ENCODE peak calls at places on chromosomes 16 and 17, in five cellular contexts. One of them, this sample, is unnamed.

GRCh38 chr16:68093816-68094613 is 8.8 kb downstream of the NFATC3 start:
- DNase-seq in K562: peak; percentile 31
- DNase-seq in PC-3: peak; percentile 32
- DNase-seq in foreskin fibroblast: peak; percentile 71
- DNase-seq in left ventricle myocardium inferior: no peak
- DNase-seq in this sample: no peak

GRCh38 chr17:73855933-73856332 is 211.7 kb upstream of the SDK2 start:
- DNase-seq in PC-3: no peak
- DNase-seq in left ventricle myocardium inferior: no peak
- DNase-seq in foreskin fibroblast: no peak
- DNase-seq in K562: no peak
- DNase-seq in this sample: no peak

GRCh38 chr17:28405632-28406477 is at the start of gene SLC46A1:
- DNase-seq in left ventricle myocardium inferior: peak; percentile 64
- DNase-seq in K562: peak; percentile 92
- DNase-seq in PC-3: peak; percentile 38
- DNase-seq in foreskin fibroblast: no peak
- DNase-seq in this sample: no peak

GRCh38 chr17:33494156-33494555 is 201.1 kb upstream of the ASIC2 start:
- DNase-seq in PC-3: no peak
- DNase-seq in K562: no peak
- DNase-seq in foreskin fibroblast: no peak
- DNase-seq in left ventricle myocardium inferior: no peak
- DNase-seq in this sample: no peak

GRCh38 chr16:25390761-25391160 is 133.1 kb upstream of the ZKSCAN2 start:
- DNase-seq in PC-3: no peak
- DNase-seq in foreskin fibroblast: no peak
- DNase-seq in K562: no peak
- DNase-seq in left ventricle myocardium inferior: no peak
- DNase-seq in this sample: no peak

GRCh38 chr16:64440421-64440831 is 681.4 kb downstream of the CDH11 start:
- DNase-seq in left ventricle myocardium inferior: no peak
- DNase-seq in foreskin fibroblast: peak; percentile 94
- DNase-seq in PC-3: peak; percentile 90
- DNase-seq in K562: no peak
- DNase-seq in this sample: peak; percentile 95

GRCh38 chr17:78268960-78269892 is 37.8 kb downstream of the TMEM235 start:
- DNase-seq in K562: no peak
- DNase-seq in foreskin fibroblast: no peak
- DNase-seq in PC-3: no peak
- DNase-seq in left ventricle myocardium inferior: no peak
- DNase-seq in this sample: no peak

GRCh38 chr17:50480854-50481490 is 2.3 kb downstream of the RSAD1 start:
- DNase-seq in PC-3: no peak
- DNase-seq in K562: no peak
- DNase-seq in left ventricle myocardium inferior: no peak
- DNase-seq in foreskin fibroblast: no peak
- DNase-seq in this sample: no peak

GRCh38 chr16:55037051-55037450 is 106.4 kb downstream of the IRX5 start:
- DNase-seq in foreskin fibroblast: no peak
- DNase-seq in K562: no peak
- DNase-seq in PC-3: no peak
- DNase-seq in left ventricle myocardium inferior: no peak
- DNase-seq in this sample: no peak

GRCh38 chr17:4548721-4549531 is 6.3 kb downstream of the MYBBP1A start:
- DNase-seq in PC-3: no peak
- DNase-seq in left ventricle myocardium inferior: no peak
- DNase-seq in K562: no peak
- DNase-seq in foreskin fibroblast: no peak
- DNase-seq in this sample: no peak

GRCh38 chr17:4551796-4552525 is 3.2 kb downstream of the MYBBP1A start:
- DNase-seq in foreskin fibroblast: no peak
- DNase-seq in left ventricle myocardium inferior: no peak
- DNase-seq in PC-3: no peak
- DNase-seq in K562: no peak
- DNase-seq in this sample: no peak

GRCh38 chr17:4550534-4551039 is 4.6 kb downstream of the MYBBP1A start:
- DNase-seq in PC-3: no peak
- DNase-seq in K562: no peak
- DNase-seq in foreskin fibroblast: no peak
- DNase-seq in left ventricle myocardium inferior: no peak
- DNase-seq in this sample: no peak

GRCh38 chr17:4549781-4550533 is 5.2 kb downstream of the MYBBP1A start:
- DNase-seq in PC-3: no peak
- DNase-seq in foreskin fibroblast: no peak
- DNase-seq in left ventricle myocardium inferior: no peak
- DNase-seq in K562: no peak
- DNase-seq in this sample: no peak

DNA sequence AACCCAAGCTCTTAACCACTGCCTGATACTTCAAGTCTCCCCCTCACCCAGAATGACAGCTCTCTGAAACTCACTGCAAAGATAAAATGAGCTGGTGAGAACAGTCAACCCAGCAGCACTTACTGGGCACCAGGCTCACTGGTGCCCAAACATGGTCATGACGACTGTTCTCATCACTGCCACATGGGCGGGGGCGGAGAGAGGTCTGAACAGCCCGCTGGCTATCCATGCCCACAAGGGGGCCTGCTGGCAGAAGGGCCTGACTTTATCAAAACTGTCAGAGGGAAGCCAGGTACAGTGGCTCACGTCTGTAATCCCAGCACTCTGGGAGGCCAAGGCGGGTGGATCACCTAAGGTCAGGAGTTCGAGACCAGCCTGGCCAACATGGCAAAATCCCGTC is 4.0 kb downstream of the MYBBP1A start:
- DNase-seq in PC-3: peak; percentile 30
- DNase-seq in foreskin fibroblast: no peak
- DNase-seq in left ventricle myocardium inferior: no peak
- DNase-seq in K562: no peak
- DNase-seq in this sample: no peak
- TF ChIP-seq CTCF in PC-3: peak; percentile 32
- TF ChIP-seq CTCF in foreskin fibroblast: no peak
- TF ChIP-seq CTCF in left ventricle myocardium inferior: no peak
- TF ChIP-seq CTCF in K562: no peak
- TF ChIP-seq CTCF in this sample: peak; percentile 10

GRCh38 chr17:2179615-2180295 is 123.8 kb downstream of the SMG6 start:
- DNase-seq in foreskin fibroblast: peak; percentile 96
- DNase-seq in left ventricle myocardium inferior: peak; percentile 81
- DNase-seq in K562: no peak
- DNase-seq in PC-3: no peak
- DNase-seq in this sample: no peak
- TF ChIP-seq CTCF in foreskin fibroblast: no peak
- TF ChIP-seq CTCF in left ventricle myocardium inferior: no peak
- TF ChIP-seq CTCF in K562: no peak
- TF ChIP-seq CTCF in PC-3: no peak
- TF ChIP-seq CTCF in this sample: no peak

GRCh38 chr16:85173077-85173980 is 61.1 kb upstream of the CIBAR2 start:
- DNase-seq in PC-3: peak; percentile 90
- DNase-seq in K562: peak; percentile 76
- DNase-seq in foreskin fibroblast: peak; percentile 90
- DNase-seq in left ventricle myocardium inferior: no peak
- DNase-seq in this sample: peak; percentile 78
- TF ChIP-seq CTCF in PC-3: no peak
- TF ChIP-seq CTCF in K562: peak; percentile 59
- TF ChIP-seq CTCF in foreskin fibroblast: peak; percentile 27
- TF ChIP-seq CTCF in left ventricle myocardium inferior: no peak
- TF ChIP-seq CTCF in this sample: peak; percentile 30

DNA sequence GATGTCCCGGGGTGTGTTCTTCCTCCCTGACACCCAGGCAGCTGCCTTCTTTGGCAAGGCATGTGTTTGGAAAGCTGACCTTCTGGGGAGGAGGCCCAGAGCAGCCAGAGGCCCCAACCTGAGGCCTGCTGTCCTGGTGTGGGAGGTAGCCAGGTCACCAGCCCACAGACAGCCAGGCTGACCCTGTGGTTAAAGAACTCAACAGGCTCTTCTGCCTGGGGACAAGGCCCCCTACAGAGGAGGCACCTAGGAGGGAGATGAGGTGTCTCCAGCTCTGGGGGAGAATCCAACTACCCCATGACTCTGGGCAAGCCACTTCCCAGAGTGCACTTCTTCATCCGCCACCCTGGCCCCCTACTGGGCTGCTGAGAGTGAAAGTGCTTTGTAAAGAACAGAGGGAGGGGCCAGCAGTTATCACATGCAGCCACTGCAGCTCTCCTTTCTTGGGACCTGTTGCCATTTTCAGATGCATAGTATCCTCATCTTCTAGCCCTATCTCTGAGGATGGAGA is 13.1 kb upstream of the SREBF1 start:
- DNase-seq in K562: peak; percentile 74
- DNase-seq in foreskin fibroblast: peak; percentile 40
- DNase-seq in left ventricle myocardium inferior: peak; percentile 42
- DNase-seq in PC-3: peak; percentile 25
- DNase-seq in this sample: no peak
- TF ChIP-seq CTCF in K562: peak; percentile 13
- TF ChIP-seq CTCF in foreskin fibroblast: peak; percentile 19
- TF ChIP-seq CTCF in left ventricle myocardium inferior: peak; percentile 53
- TF ChIP-seq CTCF in PC-3: peak; percentile 40
- TF ChIP-seq CTCF in this sample: peak; percentile 30

GRCh38 chr16:88194397-88195020 is 188.2 kb upstream of the ZNF469 start:
- DNase-seq in foreskin fibroblast: peak; percentile 62
- DNase-seq in K562: no peak
- DNase-seq in left ventricle myocardium inferior: no peak
- DNase-seq in PC-3: no peak
- DNase-seq in this sample: no peak
- TF ChIP-seq CTCF in foreskin fibroblast: no peak
- TF ChIP-seq CTCF in K562: no peak
- TF ChIP-seq CTCF in left ventricle myocardium inferior: no peak
- TF ChIP-seq CTCF in PC-3: no peak
- TF ChIP-seq CTCF in this sample: no peak

DNA sequence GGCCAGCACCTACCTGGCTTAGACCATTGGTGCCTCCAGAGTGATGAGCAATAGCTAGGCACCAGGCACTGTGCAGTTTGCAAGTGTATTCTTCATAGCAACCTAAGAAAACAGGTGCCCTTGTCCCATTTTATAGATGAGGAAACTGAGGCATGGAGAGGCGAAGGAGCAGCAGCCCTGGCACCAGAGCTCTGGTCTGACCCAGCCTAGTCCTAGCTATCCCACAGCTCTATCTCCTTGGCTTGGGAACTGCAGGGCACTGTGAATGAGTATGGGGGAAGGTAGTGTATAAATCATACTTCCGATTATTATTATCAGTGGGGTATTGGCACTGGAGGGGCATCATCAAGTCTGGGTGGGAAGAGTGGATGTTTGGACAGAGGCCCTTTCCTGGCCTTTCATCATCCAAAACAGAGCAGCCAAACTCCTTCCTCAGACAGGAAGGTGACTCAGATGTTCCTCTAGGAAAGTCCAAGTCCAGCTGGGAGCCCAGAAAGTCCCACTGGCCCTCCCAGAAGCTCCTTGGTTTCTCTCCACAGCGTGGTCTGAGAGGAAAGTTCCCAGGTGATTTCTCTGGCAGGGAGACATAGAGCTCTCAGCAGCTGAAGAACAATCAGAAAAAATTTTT is 32.0 kb upstream of the PLLP start:
- DNase-seq in K562: peak; percentile 5
- DNase-seq in PC-3: peak; percentile 64
- DNase-seq in left ventricle myocardium inferior: no peak
- DNase-seq in foreskin fibroblast: peak; percentile 65
- DNase-seq in this sample: peak; percentile 58
- TF ChIP-seq CTCF in K562: no peak
- TF ChIP-seq CTCF in PC-3: no peak
- TF ChIP-seq CTCF in left ventricle myocardium inferior: no peak
- TF ChIP-seq CTCF in foreskin fibroblast: no peak
- TF ChIP-seq CTCF in this sample: no peak

GRCh38 chr16:81077077-81077940 is at the start of gene C16orf46:
- DNase-seq in K562: peak; percentile 94
- DNase-seq in foreskin fibroblast: peak; percentile 93
- DNase-seq in left ventricle myocardium inferior: peak; percentile 98
- DNase-seq in PC-3: peak; percentile 90
- DNase-seq in this sample: peak; percentile 72

GRCh38 chr16:81076566-81077076 is 417 bp downstream of the C16orf46 start:
- DNase-seq in K562: peak; percentile 94
- DNase-seq in left ventricle myocardium inferior: peak; percentile 89
- DNase-seq in foreskin fibroblast: peak; percentile 66
- DNase-seq in PC-3: peak; percentile 73
- DNase-seq in this sample: peak; percentile 14

GRCh38 chr16:81081007-81081406 is 4.0 kb upstream of the C16orf46 start:
- DNase-seq in left ventricle myocardium inferior: no peak
- DNase-seq in PC-3: no peak
- DNase-seq in K562: no peak
- DNase-seq in foreskin fibroblast: no peak
- DNase-seq in this sample: no peak

GRCh38 chr16:81080233-81080632 is 3.2 kb upstream of the C16orf46 start:
- DNase-seq in K562: no peak
- DNase-seq in PC-3: no peak
- DNase-seq in left ventricle myocardium inferior: no peak
- DNase-seq in foreskin fibroblast: no peak
- DNase-seq in this sample: no peak
- TF ChIP-seq CTCF in K562: no peak
- TF ChIP-seq CTCF in PC-3: no peak
- TF ChIP-seq CTCF in left ventricle myocardium inferior: no peak
- TF ChIP-seq CTCF in foreskin fibroblast: no peak
- TF ChIP-seq CTCF in this sample: no peak

DNA sequence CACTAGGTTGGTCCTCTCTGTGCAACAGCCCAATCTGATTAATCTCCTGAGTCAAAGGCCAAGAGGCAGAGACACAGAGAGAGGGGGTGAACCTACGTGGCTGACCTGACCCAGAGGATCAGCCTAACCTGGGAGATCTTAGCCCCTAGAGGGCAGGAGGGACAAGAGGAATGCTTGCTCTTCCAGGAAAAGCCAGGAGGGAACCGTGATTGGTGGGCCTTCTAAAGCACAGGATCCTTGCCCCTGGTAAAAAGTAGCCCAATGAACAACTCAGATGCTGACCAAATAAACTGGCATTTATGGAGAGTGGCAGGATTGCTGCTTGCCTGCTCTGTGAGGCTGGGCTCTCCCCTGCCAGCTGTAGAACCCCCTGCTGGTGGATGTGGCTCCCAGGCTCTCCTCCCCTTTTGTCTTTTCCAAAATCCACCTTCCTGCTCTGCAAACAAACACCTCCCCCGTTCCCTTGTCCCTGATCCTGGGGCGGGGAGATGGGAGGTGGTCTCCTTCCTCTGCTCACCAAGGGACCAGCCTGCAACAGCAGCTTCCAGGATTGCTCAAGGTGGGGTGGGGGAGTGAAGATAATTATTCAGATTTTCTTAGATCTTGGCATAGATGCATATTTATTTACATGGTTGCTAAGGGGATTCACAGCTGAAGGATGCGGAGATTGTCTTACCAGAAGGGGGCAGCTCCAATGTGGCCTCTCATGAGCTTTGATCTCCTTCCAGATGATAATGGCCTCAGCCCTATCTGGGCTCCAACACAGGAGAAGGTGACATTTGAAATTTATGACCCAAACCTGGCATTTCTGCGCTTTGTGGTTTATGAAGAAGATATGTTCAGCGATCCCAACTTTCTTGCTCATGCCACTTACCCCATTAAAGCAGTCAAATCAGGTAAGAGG is 71.9 kb downstream of the SDR42E1 start:
- DNase-seq in left ventricle myocardium inferior: no peak
- DNase-seq in K562: no peak
- DNase-seq in PC-3: no peak
- DNase-seq in foreskin fibroblast: no peak
- DNase-seq in this sample: no peak
- TF ChIP-seq CTCF in left ventricle myocardium inferior: no peak
- TF ChIP-seq CTCF in K562: no peak
- TF ChIP-seq CTCF in PC-3: peak; percentile 19
- TF ChIP-seq CTCF in foreskin fibroblast: no peak
- TF ChIP-seq CTCF in this sample: no peak

GRCh38 chr17:41620583-41621434 is 3.6 kb downstream of the KRT17 start:
- DNase-seq in foreskin fibroblast: no peak
- DNase-seq in K562: no peak
- DNase-seq in left ventricle myocardium inferior: no peak
- DNase-seq in PC-3: no peak
- DNase-seq in this sample: no peak
- TF ChIP-seq CTCF in foreskin fibroblast: no peak
- TF ChIP-seq CTCF in K562: peak; percentile 24
- TF ChIP-seq CTCF in left ventricle myocardium inferior: no peak
- TF ChIP-seq CTCF in PC-3: no peak
- TF ChIP-seq CTCF in this sample: no peak

GRCh38 chr16:30534368-30535105 is at the start of gene ZNF747:
- DNase-seq in PC-3: peak; percentile 82
- DNase-seq in foreskin fibroblast: peak; percentile 75
- DNase-seq in left ventricle myocardium inferior: peak; percentile 94
- DNase-seq in K562: peak; percentile 84
- DNase-seq in this sample: no peak
- TF ChIP-seq CTCF in PC-3: no peak
- TF ChIP-seq CTCF in foreskin fibroblast: no peak
- TF ChIP-seq CTCF in left ventricle myocardium inferior: peak; percentile 7
- TF ChIP-seq CTCF in K562: no peak
- TF ChIP-seq CTCF in this sample: no peak